ENCODE peak calls at places on chromosome 1, in six cellular contexts. E is NCI-H1105 treated with DMSO at 0.1 percent for 48 hours; S is A549; T is GM04504; X is stimulated activated CD8-positive, alpha-beta memory T cell treated with anti-CD3 and anti-CD28 coated beads, Interleukin-12 subunit alpha, Interleukin-12 subunit beta, amount 100 ng/mL, for 4 hours; N is GM23248. Z is an unnamed sample.

GRCh38 chr1:68795956-68796355 is 299.1 kb upstream of the DEPDC1 start:
- DNase-seq in S (no peak), X (no peak), N (no peak), T (no peak), E (no peak), Z (no peak)

GRCh38 chr1:58943776-58944175 is 159.9 kb upstream of the JUN start:
- DNase-seq in N (no peak), X (no peak), S (no peak), E (no peak), T (no peak), Z (no peak)

GRCh38 chr1:156726549-156727226 is 1.6 kb upstream of the METTL25B start:
- DNase-seq in S (peak), N (peak), X (no peak), E (peak), T (no peak), Z (peak)

GRCh38 chr1:2595812-2596529 is 9.4 kb downstream of the PRXL2B start:
- DNase-seq in T (no peak), X (no peak), N (no peak), E (no peak), S (no peak), Z (no peak)

GRCh38 chr1:65175171-65176070 is 27.4 kb downstream of the AK4 start:
- DNase-seq in S (no peak), X (no peak), E (no peak), T (no peak), N (no peak), Z (no peak)

GRCh38 chr1:99246152-99246551 is 18.1 kb upstream of the PLPPR4 start:
- DNase-seq in N (no peak), T (no peak), X (no peak), S (no peak), E (no peak), Z (no peak)

GRCh38 chr1:37794372-37795339 is 1.0 kb downstream of the MANEAL start:
- DNase-seq in S (no peak), T (no peak), X (no peak), N (no peak), E (peak), Z (peak)

GRCh38 chr1:226381226-226381998 is 26.5 kb downstream of the PARP1 start:
- DNase-seq in T (no peak), X (no peak), E (no peak), N (no peak), S (no peak), Z (no peak)